ENCODE peak calls at places on chromosome 11, in seven cellular contexts. X is ovary, H is right cardiac atrium, C is fibroblast of mammary gland, E is astrocyte of the spinal cord, Z is SK-N-SH, A is Peyer's patch. P is an unnamed sample.

GRCh38 chr11:19200410-19201201 is 1.2 kb downstream of the CSRP3 start:
- DNase-seq in X (no peak), H (peak; percentile 59), C (peak; percentile 73), E (peak; percentile 80), Z (no peak), A (no peak), P (no peak)

GRCh38 chr11:130465259-130465658 is 16.8 kb downstream of the ADAMTS15 start:
- DNase-seq in X (no peak), H (no peak), C (peak; percentile 62), E (peak; percentile 74), Z (no peak), A (no peak), P (no peak)

GRCh38 chr11:28176231-28176853 is 68.2 kb downstream of the METTL15 start:
- DNase-seq in X (no peak), H (no peak), C (peak; percentile 11), E (no peak), Z (no peak), A (no peak), P (no peak)

GRCh38 chr11:79170289-79170688 is 270.5 kb downstream of the TENM4 start:
- DNase-seq in X (no peak), H (no peak), C (peak; percentile 49), E (no peak), Z (no peak), A (no peak), P (no peak)

GRCh38 chr11:3104051-3104714 is 47.0 kb upstream of the CARS1 start:
- DNase-seq in X (no peak), H (peak; percentile 42), C (no peak), E (no peak), Z (peak; percentile 34), A (peak; percentile 40), P (no peak)

GRCh38 chr11:105000167-105000566 is 22.8 kb downstream of the CASP5 start:
- DNase-seq in X (no peak), H (no peak), C (peak; percentile 27), E (no peak), Z (no peak), A (no peak), P (no peak)

GRCh38 chr11:133793271-133793848 is 52.0 kb downstream of the SPATA19 start:
- DNase-seq in X (no peak), H (no peak), C (no peak), E (no peak), Z (no peak), A (no peak), P (no peak)

GRCh38 chr11:73869234-73869949 is 7.3 kb downstream of the COA4 start:
- DNase-seq in X (no peak), H (no peak), C (peak; percentile 45), E (no peak), Z (no peak), A (peak; percentile 79), P (no peak)

GRCh38 chr11:17599460-17599925 is 52.4 kb downstream of the OTOG start:
- DNase-seq in X (no peak), H (no peak), C (no peak), E (no peak), Z (no peak), A (no peak), P (no peak)

GRCh38 chr11:11992813-11993212 is 15.6 kb downstream of the DKK3 start:
- DNase-seq in X (no peak), H (no peak), C (no peak), E (no peak), Z (no peak), A (no peak), P (no peak)

GRCh38 chr11:122642971-122643370 is 12.6 kb upstream of the UBASH3B start:
- DNase-seq in X (no peak), H (no peak), C (no peak), E (peak; percentile 39), Z (no peak), A (no peak), P (no peak)

GRCh38 chr11:130418756-130419155 is 9.7 kb downstream of the ADAMTS8 start:
- DNase-seq in X (no peak), H (no peak), C (no peak), E (peak; percentile 32), Z (no peak), A (no peak), P (no peak)

GRCh38 chr11:88508808-88509581 is 171.5 kb upstream of the CTSC start:
- DNase-seq in X (no peak), H (peak; percentile 64), C (peak; percentile 22), E (no peak), Z (peak; percentile 36), A (peak; percentile 47), P (no peak)

GRCh38 chr11:9516113-9516512 is 55.3 kb downstream of the ZNF143 start:
- DNase-seq in X (no peak), H (no peak), C (no peak), E (no peak), Z (no peak), A (peak; percentile 59), P (no peak)

GRCh38 chr11:60910281-60910687 is 3.7 kb upstream of the TMEM109 start:
- DNase-seq in X (no peak), H (no peak), C (no peak), E (no peak), Z (no peak), A (no peak), P (no peak)

GRCh38 chr11:108727665-108728064 is 62.8 kb downstream of the DDX10 start:
- DNase-seq in X (no peak), H (no peak), C (no peak), E (no peak), Z (no peak), A (no peak), P (no peak)

GRCh38 chr11:116913000-116913399 is 75.6 kb upstream of the APOA1 start:
- DNase-seq in X (no peak), H (no peak), C (peak; percentile 90), E (peak; percentile 68), Z (no peak), A (no peak), P (no peak)

DNA sequence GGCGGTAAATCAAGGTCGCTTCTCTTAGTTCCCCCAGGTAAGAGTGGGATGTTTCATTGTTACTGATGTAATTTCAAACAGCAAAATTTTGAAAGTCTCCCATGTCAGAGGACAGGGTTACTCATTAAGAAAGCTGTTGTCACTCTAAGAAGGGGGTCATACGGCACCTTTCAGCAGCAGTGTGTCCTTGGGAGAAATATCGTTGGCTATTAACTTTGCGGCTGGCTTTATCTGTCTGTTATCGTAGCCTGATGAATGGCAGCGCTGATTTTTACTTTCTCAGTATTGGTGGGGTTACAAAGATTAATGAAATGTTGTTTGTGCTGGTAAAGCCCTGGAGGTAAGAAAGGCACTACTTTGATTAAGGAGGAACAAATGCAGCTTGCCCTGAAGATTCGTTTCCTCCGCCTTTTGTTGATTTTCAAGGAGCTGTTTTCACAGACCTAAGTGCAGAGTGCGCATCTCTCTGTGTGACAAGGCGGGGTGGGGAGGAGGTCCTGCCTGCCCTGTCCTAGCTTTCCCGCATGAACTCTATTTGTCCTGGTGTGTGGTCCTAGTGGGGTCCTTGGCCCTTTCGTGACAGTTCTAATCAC is 27.6 kb upstream of the FBXO3 start:
- DNase-seq in X (no peak), H (no peak), C (no peak), E (no peak), Z (peak; percentile 42), A (no peak), P (peak; percentile 25)
- H3K4me3 ChIP-seq in X (no peak overlapping the region), H (peak overlapping the region; percentile 53), C (peak overlapping the region; percentile 33), E (peak overlapping the region; percentile 42), Z (peak overlapping the region; percentile 52), A (peak overlapping the region; percentile 3), P (peak overlapping the region; percentile 59)

GRCh38 chr11:118437046-118437735 is 899 bp downstream of the KMT2A start:
- DNase-seq in X (peak; percentile 75), H (peak; percentile 73), C (peak; percentile 31), E (peak; percentile 23), Z (peak; percentile 57), A (peak; percentile 58), P (peak; percentile 70)
- H3K4me3 ChIP-seq in X (peak overlapping the region; percentile 70), H (peak overlapping the region; percentile 84), C (peak overlapping the region; percentile 77), E (peak overlapping the region; percentile 90), Z (peak overlapping the region; percentile 95), A (peak overlapping the region; percentile 93), P (peak overlapping the region; percentile 95)

GRCh38 chr11:119741369-119742262 is 12.6 kb upstream of the NECTIN1 start:
- DNase-seq in X (no peak), H (peak; percentile 83), C (no peak), E (no peak), Z (no peak), A (peak; percentile 82), P (no peak)
- H3K4me3 ChIP-seq in X (no peak overlapping the region), H (peak overlapping the region; percentile 5), C (no peak overlapping the region), E (no peak overlapping the region), Z (no peak overlapping the region), A (peak overlapping the region; percentile 22), P (no peak overlapping the region)

DNA sequence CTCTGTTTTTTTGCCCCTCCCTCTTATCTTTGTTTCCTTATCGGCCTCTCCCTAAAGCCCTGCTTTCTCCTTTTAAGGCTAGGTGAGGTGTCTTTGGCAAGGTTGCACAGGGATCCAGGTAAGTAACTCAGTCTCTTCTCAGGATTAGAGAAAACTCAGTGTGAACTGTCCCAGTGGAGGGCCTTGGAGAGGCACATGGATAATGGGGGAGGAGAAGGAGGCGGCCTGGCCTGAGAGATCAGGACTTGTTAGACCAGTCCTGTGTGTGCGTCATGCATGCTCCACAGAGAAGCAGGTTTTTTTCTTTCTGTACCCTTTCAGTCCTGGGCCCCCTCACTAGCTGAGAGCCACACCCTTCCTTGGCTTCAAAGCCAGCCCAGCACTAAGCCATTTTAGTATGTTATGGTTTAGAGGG is 19.9 kb downstream of the CTNND1 start:
- DNase-seq in X (peak; percentile 38), H (peak; percentile 67), C (peak; percentile 45), E (no peak), Z (no peak), A (peak; percentile 68), P (no peak)
- H3K4me3 ChIP-seq in X (no peak overlapping the region), H (no peak overlapping the region), C (no peak overlapping the region), E (no peak overlapping the region), Z (no peak overlapping the region), A (no peak overlapping the region), P (no peak overlapping the region)

DNA sequence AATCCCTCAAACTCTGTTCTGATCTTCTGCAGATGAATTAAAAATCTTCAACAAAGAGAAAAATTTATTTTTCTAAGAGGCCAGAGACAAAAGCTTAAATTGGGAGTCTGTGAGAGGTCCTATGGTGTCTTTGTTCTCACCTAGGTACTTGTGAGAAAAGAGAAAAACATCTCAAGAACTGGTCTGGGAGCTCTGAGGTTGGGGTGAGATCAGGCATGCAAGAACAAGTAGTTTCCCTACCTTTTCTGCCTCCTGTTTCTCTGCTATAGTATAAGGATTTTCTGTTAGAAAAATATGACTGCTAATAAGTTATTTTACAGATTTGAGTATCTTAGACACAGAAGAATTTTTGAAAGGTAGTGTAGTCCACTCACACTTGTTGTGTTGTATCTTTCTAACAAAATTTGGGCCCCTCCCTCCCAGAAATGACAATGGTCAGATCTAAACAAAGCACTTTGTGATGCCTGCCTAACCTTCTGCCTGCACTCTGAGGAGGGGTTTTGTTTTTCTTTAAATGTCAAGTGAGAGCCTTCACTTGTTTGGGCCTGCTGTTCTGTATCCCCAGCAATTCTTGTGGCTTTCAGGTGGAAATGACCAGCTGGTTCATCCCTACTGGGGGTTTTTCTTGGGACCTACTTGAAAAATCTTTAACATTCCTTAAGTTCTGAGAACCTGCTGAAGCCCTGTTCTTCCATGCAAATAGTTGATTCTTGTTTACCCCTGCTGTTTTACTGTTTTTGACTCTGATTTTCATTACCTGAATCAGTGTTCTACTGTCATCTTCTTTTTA is 13.6 kb upstream of the OR51S1 start:
- DNase-seq in X (no peak), H (no peak), C (no peak), E (no peak), Z (no peak), A (no peak), P (no peak)
- H3K4me3 ChIP-seq in X (no peak overlapping the region), H (no peak overlapping the region), C (no peak overlapping the region), E (no peak overlapping the region), Z (no peak overlapping the region), A (no peak overlapping the region), P (no peak overlapping the region)

GRCh38 chr11:44224867-44225501 is 85.0 kb downstream of the ALX4 start:
- DNase-seq in X (no peak), H (no peak), C (peak; percentile 58), E (no peak), Z (no peak), A (no peak), P (no peak)
- H3K4me3 ChIP-seq in X (no peak overlapping the region), H (no peak overlapping the region), C (no peak overlapping the region), E (no peak overlapping the region), Z (no peak overlapping the region), A (no peak overlapping the region), P (no peak overlapping the region)